ENCODE peak calls at places on chromosomes 11 and 22, in seven cellular contexts. M is GM23338, N is HepG2, I is H1, K is stomach, F is vagina, L is K562. B is an unnamed sample.

GRCh38 chr22:48953830-48954229 is 873.8 kb downstream of the BRD1 start:
- DNase-seq in K (peak; percentile 14), M (no peak), I (peak; percentile 14), F (peak; percentile 54), L (no peak), N (no peak), B (no peak)

GRCh38 chr22:46081831-46082210 is 68.5 kb upstream of the PPARA start:
- DNase-seq in N (no peak), K (peak; percentile 38), F (no peak), I (no peak), L (no peak), M (no peak), B (no peak)

GRCh38 chr11:36257351-36257750 is 31.9 kb downstream of the COMMD9 start:
- DNase-seq in K (no peak), I (no peak), N (no peak), F (no peak), L (no peak), M (no peak), B (no peak)

GRCh38 chr11:128765571-128766530 is 72.0 kb downstream of the FLI1 start:
- DNase-seq in K (no peak), N (no peak), F (no peak), I (no peak), M (no peak), L (no peak), B (no peak)

GRCh38 chr22:50076646-50077624 is 8.3 kb downstream of the MLC1 start:
- DNase-seq in F (no peak), I (no peak), L (no peak), N (no peak), M (no peak), K (no peak), B (no peak)

GRCh38 chr11:67640021-67640757 is 626 bp upstream of the TBX10 start:
- DNase-seq in M (peak; percentile 93), K (peak; percentile 79), L (peak; percentile 76), N (peak; percentile 55), F (no peak), I (peak; percentile 89), B (no peak)

GRCh38 chr22:29269230-29269604 is 1.1 kb downstream of the EWSR1 start:
- DNase-seq in L (no peak), N (no peak), I (no peak), K (no peak), M (peak; percentile 13), F (no peak), B (no peak)

GRCh38 chr11:5910521-5910920 is 17.5 kb downstream of the OR52E5 start:
- DNase-seq in M (no peak), F (no peak), K (no peak), N (no peak), L (no peak), I (no peak), B (no peak)

GRCh38 chr22:49212002-49212401 is 615.7 kb downstream of the BRD1 start:
- DNase-seq in K (peak; percentile 23), M (no peak), N (no peak), F (peak; percentile 49), I (peak; percentile 20), L (no peak), B (no peak)

GRCh38 chr11:74611369-74611861 is 19.0 kb downstream of the POLD3 start:
- DNase-seq in I (no peak), K (no peak), F (no peak), L (no peak), M (peak; percentile 48), N (peak; percentile 36), B (peak; percentile 25)

GRCh38 chr11:9916480-9916879 is 252.6 kb downstream of the SWAP70 start:
- DNase-seq in F (no peak), I (no peak), K (no peak), M (no peak), N (no peak), L (no peak), B (no peak)

GRCh38 chr11:46855167-46855566 is 9.1 kb upstream of the CKAP5 start:
- DNase-seq in M (no peak), N (peak; percentile 32), K (no peak), I (no peak), L (no peak), F (no peak), B (no peak)

GRCh38 chr11:88171982-88172381 is 3.3 kb downstream of the RAB38 start:
- DNase-seq in N (no peak), K (no peak), F (no peak), I (no peak), L (no peak), M (no peak), B (no peak)

GRCh38 chr11:79312591-79313267 is 128.1 kb downstream of the TENM4 start:
- DNase-seq in F (no peak), N (no peak), I (no peak), K (no peak), L (no peak), M (no peak), B (no peak)

GRCh38 chr11:3665336-3666022 is 5.7 kb downstream of the CHRNA10 start:
- DNase-seq in L (no peak), N (no peak), F (no peak), K (no peak), M (no peak), I (no peak), B (no peak)

GRCh38 chr11:15968461-15969130 is 387.8 kb downstream of the SOX6 start:
- DNase-seq in K (no peak), N (no peak), F (no peak), M (peak; percentile 5), L (peak; percentile 14), I (no peak), B (no peak)

GRCh38 chr11:2536440-2536989 is 91.7 kb downstream of the KCNQ1 start:
- DNase-seq in L (no peak), M (no peak), N (no peak), K (no peak), F (no peak), I (no peak), B (no peak)

GRCh38 chr22:32836286-32836859 is 34.9 kb downstream of the TIMP3 start:
- DNase-seq in M (peak; percentile 68), L (peak; percentile 51), F (no peak), K (no peak), N (peak; percentile 11), I (no peak), B (no peak)

GRCh38 chr11:59822989-59823566 is 12.5 kb upstream of the MRPL16 start:
- DNase-seq in F (no peak), N (peak; percentile 63), K (peak; percentile 53), I (no peak), L (peak; percentile 42), M (peak; percentile 70), B (peak; percentile 38)

GRCh38 chr11:119478711-119479285 is 55.8 kb upstream of the THY1 start:
- DNase-seq in N (no peak), K (peak; percentile 19), F (peak; percentile 56), M (peak; percentile 37), I (peak; percentile 30), L (no peak), B (no peak)

GRCh38 chr11:59706518-59707285 is 6.9 kb downstream of the OR10V1 start:
- DNase-seq in M (no peak), F (no peak), N (no peak), L (peak; percentile 52), I (no peak), K (peak; percentile 86), B (peak; percentile 35)

GRCh38 chr22:36493690-36494110 is 12.3 kb upstream of the TXN2 start:
- DNase-seq in N (no peak), I (no peak), L (no peak), F (no peak), K (no peak), M (no peak), B (no peak)

GRCh38 chr22:36497910-36498669 is 8.8 kb downstream of the FOXRED2 start:
- DNase-seq in I (no peak), N (no peak), F (no peak), K (no peak), M (peak; percentile 15), L (no peak), B (no peak)
- TF ChIP-seq CTCF in I (peak; percentile 15), N (no peak), F (no peak), K (no peak), M (no peak), L (no peak), B (no peak)

GRCh38 chr11:125164422-125165110 is at the start of gene PKNOX2:
- DNase-seq in K (peak; percentile 73), M (peak; percentile 91), L (peak; percentile 68), N (peak; percentile 15), I (peak; percentile 93), F (no peak), B (no peak)
- TF ChIP-seq POLR2AphosphoS5 in K (peak; percentile 48), M (no peak), L (no peak), N (no peak), I (no peak), F (no peak), B (no peak)

GRCh38 chr22:20550057-20550817 is 42.8 kb downstream of the MED15 start:
- DNase-seq in L (no peak), M (no peak), N (no peak), F (no peak), K (no peak), I (no peak), B (no peak)
- H3K4me1 ChIP-seq in L (peaks cover 41% of the 10 kb centered on the region), M (peaks cover 4% of the 10 kb centered on the region), N (peaks cover 43% of the 10 kb centered on the region), F (peaks cover 75% of the 10 kb centered on the region), K (peaks cover 71% of the 10 kb centered on the region), I (peaks cover 3% of the 10 kb centered on the region), B (peaks cover 8% of the 10 kb centered on the region)

GRCh38 chr11:94786264-94787126 is 18.3 kb downstream of the AMOTL1 start:
- DNase-seq in M (peak; percentile 69), F (no peak), I (no peak), L (peak; percentile 33), N (peak; percentile 16), K (no peak), B (no peak)
- TF ChIP-seq CTCF in M (peak; percentile 72), F (peak; percentile 30), I (peak; percentile 59), L (peak; percentile 43), N (peak; percentile 49), K (peak; percentile 62), B (peak; percentile 80)

GRCh38 chr11:125390949-125391348 is 105.1 kb downstream of the FEZ1 start:
- DNase-seq in N (no peak), F (no peak), I (no peak), L (no peak), M (peak; percentile 55), K (no peak), B (no peak)
- TF ChIP-seq POLR2AphosphoS5 in N (no peak), F (no peak), I (no peak), L (no peak), M (no peak), K (no peak), B (no peak)

GRCh38 chr11:7520011-7520942 is 6.5 kb downstream of the PPFIBP2 start:
- DNase-seq in L (no peak), I (no peak), F (no peak), K (no peak), M (no peak), N (no peak), B (no peak)
- H3K4me1 ChIP-seq in L (no peaks in the 10 kb centered on the region), I (peaks cover 2% of the 10 kb centered on the region), F (peaks cover 30% of the 10 kb centered on the region), K (peaks cover 36% of the 10 kb centered on the region), M (peaks cover 6% of the 10 kb centered on the region), N (peaks cover 49% of the 10 kb centered on the region), B (peaks cover 3% of the 10 kb centered on the region)

GRCh38 chr11:92227233-92227593 is 2.6 kb downstream of the FAT3 start:
- DNase-seq in N (no peak), I (no peak), M (peak; percentile 51), F (no peak), K (no peak), L (no peak), B (no peak)
- TF ChIP-seq CTCF in N (no peak), I (no peak), M (no peak), F (no peak), K (no peak), L (no peak), B (no peak)

B was measured in Panc1.